ENCODE peak calls at places on chromosomes 1 and 21, in ten cellular contexts. U is endothelial cell; M is astrocyte of the spinal cord; R is mesothelial cell of epicardium; A is CMK; L is A549; D is NCI-H1694; S is kidney epithelial cell; K is activated naive CD4-positive, alpha-beta T cell treated with Interleukin-2 at 50 U/mL for 16 hours; G is T-helper 17 cell. F is an unnamed sample.

GRCh38 chr1:162993866-162994265 is 75.3 kb upstream of the RGS4 start:
- DNase-seq in U (no peak), L (no peak), S (no peak), R (no peak), D (no peak), K (no peak), G (no peak), A (no peak), M (no peak), F (no peak)

GRCh38 chr21:44710756-44711326 is 531 bp downstream of the TSPEAR start:
- DNase-seq in A (no peak), L (no peak), D (no peak), M (no peak), U (no peak), S (no peak), G (no peak), K (no peak), R (peak; percentile 41), F (peak; percentile 96)

GRCh38 chr1:226980565-226981385 is 40.7 kb downstream of the COQ8A start:
- DNase-seq in S (no peak), D (no peak), A (no peak), R (no peak), K (no peak), M (no peak), L (no peak), G (no peak), U (no peak), F (no peak)

GRCh38 chr1:56409112-56409691 is 170.2 kb downstream of the PLPP3 start:
- DNase-seq in G (no peak), K (no peak), M (no peak), L (no peak), S (no peak), A (no peak), D (no peak), U (no peak), R (no peak), F (no peak)

GRCh38 chr1:9652379-9653194 is 1.1 kb downstream of the PIK3CD start:
- DNase-seq in D (no peak), M (no peak), L (no peak), K (peak; percentile 67), S (no peak), A (no peak), U (peak; percentile 31), R (no peak), G (peak; percentile 58), F (no peak)

GRCh38 chr1:42420911-42421585 is 34.8 kb downstream of the ZMYND12 start:
- DNase-seq in L (no peak), M (peak; percentile 90), A (no peak), D (peak; percentile 99), G (no peak), U (no peak), K (no peak), R (peak; percentile 73), S (peak; percentile 81), F (peak; percentile 79)

GRCh38 chr1:173914366-173914871 is 2.7 kb downstream of the SERPINC1 start:
- DNase-seq in L (peak; percentile 69), R (no peak), D (peak; percentile 62), S (no peak), U (peak; percentile 43), M (no peak), G (no peak), A (peak; percentile 33), K (peak; percentile 23), F (peak; percentile 6)

GRCh38 chr1:25867210-25867991 is 8.1 kb downstream of the PAQR7 start:
- DNase-seq in M (no peak), G (no peak), S (no peak), U (no peak), R (no peak), L (peak; percentile 37), A (no peak), D (no peak), K (no peak), F (no peak)

GRCh38 chr21:45590246-45590725 is 48.0 kb upstream of the SLC19A1 start:
- DNase-seq in L (peak; percentile 46), U (peak; percentile 74), A (peak; percentile 74), K (peak; percentile 65), S (no peak), M (peak; percentile 53), R (no peak), D (no peak), G (peak; percentile 69), F (no peak)

F was measured in NCI-H510A.